ENCODE peak calls at places on chromosomes 2 and 18, in five cellular contexts. D is foreskin fibroblast; K is CD4-positive, alpha-beta T cell; Y is GM13976; L is transverse colon. I is an unnamed sample.
A peak's percentile ranks its signal among the peaks of the same experiment; 100 is the strongest.

GRCh38 chr18:77119101-77119850 is 13.3 kb downstream of the MBP start:
- DNase-seq in D (no peak), K (no peak), Y (no peak), L (no peak), I (no peak)

GRCh38 chr18:22318745-22319407 is 98.8 kb downstream of the CTAGE1 start:
- DNase-seq in D (no peak), K (no peak), Y (no peak), L (no peak), I (no peak)

GRCh38 chr2:38508311-38509039 is 94.3 kb downstream of the HNRNPLL start:
- DNase-seq in D (peak; percentile 65), K (peak; percentile 73), Y (peak; percentile 80), L (peak; percentile 91), I (peak; percentile 88)

GRCh38 chr2:59177748-59178147 is 936.6 kb upstream of the FANCL start:
- DNase-seq in D (no peak), K (no peak), Y (no peak), L (no peak), I (no peak)

GRCh38 chr2:212897296-212897695 is 254.1 kb downstream of the IKZF2 start:
- DNase-seq in D (no peak), K (no peak), Y (no peak), L (no peak), I (no peak)

GRCh38 chr2:1685957-1686783 is 58.1 kb downstream of the PXDN start:
- DNase-seq in D (peak; percentile 30), K (no peak), Y (no peak), L (no peak), I (no peak)

GRCh38 chr2:493278-493677 is 183.9 kb downstream of the TMEM18 start:
- DNase-seq in D (no peak), K (no peak), Y (no peak), L (no peak), I (no peak)

GRCh38 chr18:68725341-68725740 is 10.4 kb upstream of the TMX3 start:
- DNase-seq in D (no peak), K (no peak), Y (no peak), L (no peak), I (no peak)

GRCh38 chr2:239722760-239723448 is 302.2 kb downstream of the NDUFA10 start:
- DNase-seq in D (no peak), K (no peak), Y (no peak), L (no peak), I (no peak)

GRCh38 chr2:238527565-238527964 is 100.8 kb downstream of the ASB1 start:
- DNase-seq in D (peak; percentile 87), K (no peak), Y (no peak), L (no peak), I (no peak)

GRCh38 chr2:84908948-84909713 is 3.7 kb downstream of the TMSB10 start:
- DNase-seq in D (no peak), K (peak; percentile 42), Y (no peak), L (no peak), I (no peak)

GRCh38 chr2:233928594-233929351 is 11.6 kb downstream of the TRPM8 start:
- DNase-seq in D (no peak), K (no peak), Y (no peak), L (peak; percentile 19), I (peak; percentile 43)

GRCh38 chr18:31575515-31576246 is 16.0 kb upstream of the TTR start:
- DNase-seq in D (no peak), K (no peak), Y (no peak), L (no peak), I (no peak)

GRCh38 chr18:67980241-67980640 is 463.7 kb upstream of the DSEL start:
- DNase-seq in D (no peak), K (no peak), Y (no peak), L (no peak), I (no peak)

GRCh38 chr18:44884446-44884845 is 203.8 kb downstream of the SETBP1 start:
- DNase-seq in D (peak; percentile 26), K (no peak), Y (no peak), L (no peak), I (no peak)

GRCh38 chr2:65939687-65940086 is 495.2 kb upstream of the MEIS1 start:
- DNase-seq in D (no peak), K (no peak), Y (no peak), L (no peak), I (no peak)

GRCh38 chr2:61253136-61253535 is 91.1 kb downstream of the C2orf74 start:
- DNase-seq in D (peak; percentile 6), K (no peak), Y (no peak), L (no peak), I (no peak)

GRCh38 chr2:197311521-197312033 is 997 bp upstream of the ANKRD44 start:
- DNase-seq in D (no peak), K (no peak), Y (no peak), L (no peak), I (no peak)

GRCh38 chr2:163659224-163659623 is 76.6 kb downstream of the FIGN start:
- DNase-seq in D (peak; percentile 18), K (no peak), Y (no peak), L (no peak), I (no peak)

GRCh38 chr18:47492691-47493090 is 241.2 kb upstream of the SKOR2 start:
- DNase-seq in D (no peak), K (no peak), Y (no peak), L (no peak), I (no peak)

GRCh38 chr18:76452357-76452756 is 42.7 kb downstream of the ZNF516 start:
- DNase-seq in D (no peak), K (no peak), Y (no peak), L (no peak), I (no peak)

GRCh38 chr2:121686218-121686617 is 37.0 kb upstream of the CLASP1 start:
- DNase-seq in D (no peak), K (no peak), Y (no peak), L (no peak), I (no peak)

GRCh38 chr18:12595571-12596255 is 62.2 kb downstream of the SPIRE1 start:
- DNase-seq in D (no peak), K (no peak), Y (no peak), L (no peak), I (no peak)

GRCh38 chr2:43107679-43108078 is 118.7 kb downstream of the ZFP36L2 start:
- DNase-seq in D (no peak), K (no peak), Y (no peak), L (no peak), I (no peak)

GRCh38 chr2:43104763-43105162 is 121.6 kb downstream of the ZFP36L2 start:
- DNase-seq in D (no peak), K (no peak), Y (no peak), L (no peak), I (no peak)

GRCh38 chr2:43104106-43104505 is 122.3 kb downstream of the ZFP36L2 start:
- DNase-seq in D (no peak), K (no peak), Y (no peak), L (no peak), I (no peak)

GRCh38 chr2:43106767-43107527 is 119.5 kb downstream of the ZFP36L2 start:
- DNase-seq in D (no peak), K (no peak), Y (no peak), L (no peak), I (peak; percentile 43)

DNA sequence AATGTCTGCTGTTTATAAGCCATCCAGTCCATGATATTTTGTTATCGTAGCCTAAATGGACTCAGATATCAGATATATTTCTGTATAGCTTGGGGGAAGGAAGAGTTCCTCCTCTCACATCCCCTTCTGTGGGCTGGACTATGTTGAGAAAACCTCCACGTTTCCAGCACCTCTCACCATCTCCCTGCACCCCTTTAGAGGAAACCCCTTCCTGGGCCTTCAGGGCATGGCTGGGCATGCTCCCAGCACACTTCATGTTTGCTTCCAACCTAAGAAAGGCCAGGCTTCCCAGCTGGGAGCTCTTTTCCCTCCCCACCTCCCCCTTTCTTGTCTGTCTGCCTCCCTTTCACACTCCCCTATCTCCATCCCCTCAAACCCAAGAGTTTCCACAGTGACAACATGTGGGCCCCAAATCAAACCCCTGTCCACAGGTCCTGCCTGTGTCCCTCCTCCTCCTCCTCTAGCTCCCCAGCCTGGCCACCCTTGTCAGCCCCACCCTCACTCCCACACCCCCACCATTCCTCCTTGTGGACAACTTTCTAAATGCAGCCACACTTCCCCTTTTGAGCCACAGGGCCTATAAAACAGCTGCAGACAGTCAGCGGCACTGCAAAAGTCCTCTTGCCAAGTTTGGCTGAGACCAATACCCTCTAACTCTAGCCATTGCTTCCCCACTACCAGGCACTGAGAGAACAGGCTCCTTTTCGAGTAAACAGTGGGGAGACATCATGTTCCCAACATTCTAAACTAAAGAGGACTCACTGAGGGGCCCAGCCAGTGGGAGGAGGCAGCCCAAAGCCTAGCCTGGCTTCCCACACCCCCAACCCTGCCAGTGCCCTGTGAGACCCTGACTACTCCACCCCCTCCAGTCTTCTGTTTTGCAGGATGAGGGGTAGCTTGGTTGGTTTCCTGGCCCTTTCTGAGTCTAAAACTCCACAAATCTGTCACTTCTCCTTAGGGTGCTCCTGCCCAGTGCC is 120.5 kb downstream of the ZFP36L2 start:
- DNase-seq in D (peak; percentile 56), K (no peak), Y (peak; percentile 70), L (peak; percentile 65), I (no peak)
- TF ChIP-seq CTCF in D (peak; percentile 43), K (no peak), Y (no peak), L (peak; percentile 80), I (peak; percentile 26)

GRCh38 chr2:46198164-46198883 is 98.9 kb upstream of the EPAS1 start:
- DNase-seq in D (no peak), K (no peak), Y (peak; percentile 6), L (no peak), I (no peak)

GRCh38 chr2:46198931-46199330 is 98.3 kb upstream of the EPAS1 start:
- DNase-seq in D (no peak), K (no peak), Y (peak; percentile 3), L (no peak), I (no peak)

GRCh38 chr2:46200861-46201605 is 96.2 kb upstream of the EPAS1 start:
- DNase-seq in D (no peak), K (no peak), Y (peak; percentile 5), L (no peak), I (no peak)

GRCh38 chr2:46202453-46202852 is 94.8 kb upstream of the EPAS1 start:
- DNase-seq in D (no peak), K (no peak), Y (no peak), L (no peak), I (no peak)

GRCh38 chr2:46200100-46200690 is 97.0 kb upstream of the EPAS1 start:
- DNase-seq in D (no peak), K (no peak), Y (peak; percentile 32), L (no peak), I (no peak)
- TF ChIP-seq CTCF in D (no peak), K (no peak), Y (no peak), L (no peak), I (no peak)

GRCh38 chr2:205129531-205129930 is 552.8 kb upstream of the NRP2 start:
- DNase-seq in D (no peak), K (no peak), Y (no peak), L (no peak), I (no peak)

GRCh38 chr2:205133544-205133943 is 548.8 kb upstream of the NRP2 start:
- DNase-seq in D (no peak), K (no peak), Y (no peak), L (no peak), I (no peak)

GRCh38 chr2:205130111-205130829 is 552.0 kb upstream of the NRP2 start:
- DNase-seq in D (no peak), K (no peak), Y (no peak), L (no peak), I (no peak)
- TF ChIP-seq CTCF in D (no peak), K (peak; percentile 40), Y (no peak), L (no peak), I (no peak)

DNA sequence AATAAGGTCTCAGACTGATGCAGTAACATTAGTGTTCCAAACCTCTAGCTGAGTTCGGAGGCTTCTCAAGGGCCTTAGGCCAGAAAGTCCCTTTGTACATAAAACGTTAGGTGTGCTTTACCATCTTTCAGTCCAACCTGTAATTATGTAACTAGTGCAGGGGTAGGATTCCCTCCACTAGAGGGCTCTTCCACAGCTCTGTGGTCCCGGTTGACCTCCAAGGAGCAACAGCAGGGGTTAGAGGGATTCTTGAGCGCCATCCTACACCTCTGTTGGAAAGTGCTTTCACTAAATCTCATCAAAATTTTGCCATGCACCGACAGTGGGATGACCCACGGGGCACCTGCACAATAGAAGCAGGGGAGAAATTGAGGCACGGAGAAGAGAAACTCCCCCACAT is 155.8 kb upstream of the LRP1B start:
- DNase-seq in D (no peak), K (no peak), Y (peak; percentile 11), L (no peak), I (peak; percentile 5)
- TF ChIP-seq CTCF in D (no peak), K (no peak), Y (no peak), L (peak; percentile 18), I (peak; percentile 60)

I was measured in neural crest cell.